ENCODE peak calls at places on chromosomes 4 and X, in seven cellular contexts. X, F, G, C, S, V and U are unnamed samples.

GRCh38 chrX:16839852-16840460 is 30.2 kb downstream of the RBBP7 start:
- DNase-seq in X (peak), F (no peak), G (peak), C (no peak), S (peak), V (peak), U (no peak)

GRCh38 chrX:2474963-2475726 is 25.6 kb downstream of the DHRSX start:
- DNase-seq in X (no peak), F (no peak), G (no peak), C (no peak), S (no peak), V (no peak), U (no peak)

GRCh38 chr4:26613242-26613641 is 29.4 kb downstream of the TBC1D19 start:
- DNase-seq in X (no peak), F (no peak), G (no peak), C (no peak), S (peak), V (peak), U (no peak)

GRCh38 chr4:1170805-1171305 is 1.5 kb downstream of the SPON2 start:
- DNase-seq in X (no peak), F (no peak), G (no peak), C (no peak), S (no peak), V (no peak), U (no peak)

GRCh38 chr4:182756161-182756690 is 161.0 kb downstream of the DCTD start:
- DNase-seq in X (peak), F (no peak), G (no peak), C (no peak), S (no peak), V (no peak), U (no peak)

GRCh38 chr4:151117371-151117962 is 18.0 kb downstream of the RPS3A start:
- DNase-seq in X (peak), F (peak), G (peak), C (peak), S (peak), V (peak), U (peak)

GRCh38 chr4:173524218-173525117 is 5.6 kb downstream of the HAND2 start:
- DNase-seq in X (no peak), F (no peak), G (no peak), C (no peak), S (no peak), V (no peak), U (no peak)

GRCh38 chrX:40273356-40274050 is 175.7 kb upstream of the BCOR start:
- DNase-seq in X (no peak), F (no peak), G (peak), C (no peak), S (no peak), V (peak), U (no peak)

GRCh38 chr4:163693776-163694175 is 199.3 kb downstream of the TMA16 start:
- DNase-seq in X (peak), F (no peak), G (no peak), C (no peak), S (peak), V (peak), U (no peak)
- H3K4me3 ChIP-seq in X (peak), F (no peak), G (no peak), C (no peak), S (no peak), V (no peak), U (no peak)

GRCh38 chrX:152917969-152918579 is 20.2 kb downstream of the ZNF185 start:
- DNase-seq in X (no peak), F (no peak), G (no peak), C (no peak), S (peak), V (no peak), U (no peak)
- H3K4me3 ChIP-seq in X (no peak), F (no peak), G (no peak), C (no peak), S (no peak), V (no peak), U (no peak)

GRCh38 chrX:54824195-54824594 is 16.6 kb downstream of the MAGED2 start:
- DNase-seq in X (peak), F (no peak), G (no peak), C (no peak), S (no peak), V (no peak), U (no peak)

GRCh38 chrX:54825716-54826428 is 18.3 kb downstream of the MAGED2 start:
- DNase-seq in X (peak), F (no peak), G (no peak), C (peak), S (no peak), V (peak), U (no peak)

GRCh38 chrX:54824722-54825121 is 17.2 kb downstream of the MAGED2 start:
- DNase-seq in X (no peak), F (no peak), G (no peak), C (no peak), S (no peak), V (no peak), U (no peak)

GRCh38 chrX:54821310-54821709 is 13.8 kb downstream of the MAGED2 start:
- DNase-seq in X (no peak), F (no peak), G (no peak), C (no peak), S (no peak), V (no peak), U (no peak)

GRCh38 chrX:54826598-54826997 is 19.1 kb downstream of the MAGED2 start:
- DNase-seq in X (no peak), F (no peak), G (no peak), C (no peak), S (peak), V (no peak), U (no peak)
- H3K4me3 ChIP-seq in X (no peak), F (no peak), G (no peak), C (no peak), S (no peak), V (no peak), U (no peak)

DNA sequence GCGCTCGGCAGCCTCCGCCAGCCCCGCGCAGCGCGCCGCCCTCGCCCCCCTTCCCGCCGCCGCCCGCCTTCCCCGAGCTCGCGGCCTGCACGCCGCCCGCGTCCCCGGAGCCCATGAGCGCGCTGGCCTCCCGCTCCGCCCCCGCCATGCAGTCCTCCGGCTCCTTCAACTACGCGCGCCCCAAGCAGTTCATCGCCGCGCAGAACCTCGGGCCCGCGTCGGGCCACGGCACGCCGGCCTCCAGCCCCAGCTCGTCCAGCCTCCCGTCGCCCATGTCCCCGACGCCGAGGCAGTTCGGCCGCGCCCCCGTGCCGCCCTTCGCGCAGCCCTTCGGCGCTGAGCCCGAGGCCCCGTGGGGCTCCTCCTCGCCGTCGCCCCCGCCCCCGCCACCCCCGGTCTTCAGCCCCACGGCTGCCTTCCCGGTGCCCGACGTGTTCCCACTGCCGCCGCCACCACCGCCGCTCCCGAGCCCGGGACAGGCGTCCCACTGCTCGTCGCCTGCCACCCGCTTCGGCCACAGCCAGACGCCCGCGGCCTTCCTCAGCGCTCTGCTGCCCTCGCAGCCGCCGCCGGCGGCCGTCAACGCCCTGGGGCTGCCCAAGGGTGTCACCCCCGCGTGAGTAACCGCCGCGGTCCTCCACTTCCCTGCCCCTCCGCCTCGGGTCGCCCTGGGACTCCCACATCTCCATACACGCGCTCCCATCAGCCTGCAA is 132.1 kb downstream of the CBR4 start:
- DNase-seq in X (no peak), F (no peak), G (peak), C (no peak), S (no peak), V (no peak), U (no peak)
- H3K4me3 ChIP-seq in X (no peak), F (peak), G (peak), C (no peak), S (peak), V (no peak), U (no peak)

GRCh38 chrX:73215263-73215662 is 612 bp upstream of the NAP1L2 start:
- DNase-seq in X (no peak), F (no peak), G (no peak), C (no peak), S (no peak), V (no peak), U (peak)

GRCh38 chrX:73214366-73215094 is at the start of gene NAP1L2:
- DNase-seq in X (peak), F (no peak), G (peak), C (peak), S (peak), V (no peak), U (peak)

GRCh38 chrX:73213734-73214133 is 917 bp downstream of the NAP1L2 start:
- DNase-seq in X (peak), F (no peak), G (no peak), C (no peak), S (no peak), V (no peak), U (no peak)
- H3K4me3 ChIP-seq in X (peak), F (no peak), G (peak), C (peak), S (no peak), V (no peak), U (no peak)

GRCh38 chrX:9390693-9391368 is 74.0 kb upstream of the TBL1X start:
- DNase-seq in X (peak), F (no peak), G (no peak), C (no peak), S (no peak), V (no peak), U (no peak)
- H3K4me3 ChIP-seq in X (no peak), F (no peak), G (no peak), C (no peak), S (no peak), V (no peak), U (no peak)